ENCODE peak calls at places on chromosomes 1 and 21, in five cellular contexts. F is GM23248, B is PC-3, M is GM23338, G is neural progenitor cell. W is an unnamed sample.

GRCh38 chr1:88655685-88656299 is 28.3 kb upstream of the PKN2 start:
- DNase-seq in F (peak; percentile 46), B (peak; percentile 60), M (peak; percentile 53), G (peak; percentile 13), W (peak; percentile 47)

GRCh38 chr1:68229927-68230812 is 2.2 kb downstream of the WLS start:
- DNase-seq in F (peak; percentile 47), B (no peak), M (peak; percentile 38), G (peak; percentile 68), W (peak; percentile 73)

GRCh38 chr21:45415943-45416611 is 11.1 kb downstream of the COL18A1 start:
- DNase-seq in F (no peak), B (no peak), M (no peak), G (no peak), W (no peak)

GRCh38 chr21:23960769-23961168 is 1646.5 kb downstream of the MRPL39 start:
- DNase-seq in F (no peak), B (peak; percentile 68), M (no peak), G (no peak), W (no peak)

GRCh38 chr1:38962560-38962959 is 20.9 kb upstream of the RHBDL2 start:
- DNase-seq in F (peak; percentile 58), B (peak; percentile 26), M (no peak), G (no peak), W (no peak)

GRCh38 chr21:36753556-36753955 is 54.6 kb downstream of the SIM2 start:
- DNase-seq in F (peak; percentile 46), B (peak; percentile 46), M (no peak), G (no peak), W (peak; percentile 87)

GRCh38 chr1:109793486-109794318 is 30.0 kb upstream of the EPS8L3 start:
- DNase-seq in F (peak; percentile 96), B (peak; percentile 52), M (peak; percentile 45), G (no peak), W (peak; percentile 90)

GRCh38 chr1:24955161-24955560 is 25.1 kb upstream of the RUNX3 start:
- DNase-seq in F (peak; percentile 70), B (peak; percentile 81), M (no peak), G (no peak), W (peak; percentile 90)

GRCh38 chr1:2801535-2802291 is at the start of gene TTC34:
- DNase-seq in F (peak; percentile 18), B (peak; percentile 75), M (peak; percentile 73), G (no peak), W (peak; percentile 94)

DNA sequence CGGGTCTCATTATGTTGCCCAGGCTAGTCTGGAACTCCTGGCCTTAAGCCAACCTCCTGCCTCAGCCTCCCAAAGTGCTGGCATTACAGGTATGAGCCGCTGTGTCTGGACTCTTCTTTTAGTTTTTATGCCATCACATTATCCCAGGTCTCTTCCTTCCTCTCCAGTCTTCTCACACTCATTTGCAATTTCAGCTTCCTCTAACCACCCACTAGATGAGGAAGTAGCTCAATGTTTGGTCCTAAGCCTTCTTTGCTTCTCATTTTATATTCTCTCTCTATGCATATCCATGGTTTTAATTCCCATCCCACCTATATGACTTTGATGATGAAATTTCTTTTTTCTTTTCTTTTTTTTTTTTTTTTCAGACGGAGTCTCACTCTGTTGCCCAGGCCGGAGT is 3.1 kb upstream of the ZBTB8A start:
- DNase-seq in F (no peak), B (no peak), M (no peak), G (no peak), W (no peak)
- H3K4me2 ChIP-seq in F (no peak overlapping the region), B (no peak overlapping the region), M (no peak overlapping the region), G (no peak overlapping the region), W (no peak overlapping the region)

GRCh38 chr1:42172394-42173133 is 8.0 kb upstream of the GUCA2A start:
- DNase-seq in F (no peak), B (no peak), M (no peak), G (no peak), W (peak; percentile 25)
- H2AFZ ChIP-seq in F (no peak overlapping the region), B (no peak overlapping the region), M (no peak overlapping the region), G (no peak overlapping the region), W (no peak overlapping the region)

GRCh38 chr1:178939328-178939727 is 68.5 kb upstream of the ANGPTL1 start:
- DNase-seq in F (no peak), B (no peak), M (no peak), G (no peak), W (no peak)
- H3K4me3 ChIP-seq in F (peak overlapping the region; percentile 19), B (no peak overlapping the region), M (no peak overlapping the region), G (no peak overlapping the region), W (peak overlapping the region; percentile 49)

GRCh38 chr1:84704872-84705426 is 14.7 kb upstream of the SSX2IP start:
- DNase-seq in F (no peak), B (no peak), M (no peak), G (no peak), W (no peak)
- H3K4me2 ChIP-seq in F (no peak overlapping the region), B (no peak overlapping the region), M (peak overlapping the region; percentile 29), G (no peak overlapping the region), W (no peak overlapping the region)

GRCh38 chr1:22208265-22208972 is 65.5 kb upstream of the WNT4 start:
- DNase-seq in F (no peak), B (peak; percentile 30), M (peak; percentile 23), G (peak; percentile 97), W (no peak)

GRCh38 chr1:22210636-22211035 is 67.7 kb upstream of the WNT4 start:
- DNase-seq in F (no peak), B (no peak), M (no peak), G (no peak), W (no peak)

GRCh38 chr1:22207605-22208264 is 64.8 kb upstream of the WNT4 start:
- DNase-seq in F (peak; percentile 24), B (no peak), M (peak; percentile 22), G (peak; percentile 66), W (peak; percentile 73)

GRCh38 chr1:22210176-22210575 is 67.3 kb upstream of the WNT4 start:
- DNase-seq in F (no peak), B (no peak), M (no peak), G (no peak), W (no peak)

DNA sequence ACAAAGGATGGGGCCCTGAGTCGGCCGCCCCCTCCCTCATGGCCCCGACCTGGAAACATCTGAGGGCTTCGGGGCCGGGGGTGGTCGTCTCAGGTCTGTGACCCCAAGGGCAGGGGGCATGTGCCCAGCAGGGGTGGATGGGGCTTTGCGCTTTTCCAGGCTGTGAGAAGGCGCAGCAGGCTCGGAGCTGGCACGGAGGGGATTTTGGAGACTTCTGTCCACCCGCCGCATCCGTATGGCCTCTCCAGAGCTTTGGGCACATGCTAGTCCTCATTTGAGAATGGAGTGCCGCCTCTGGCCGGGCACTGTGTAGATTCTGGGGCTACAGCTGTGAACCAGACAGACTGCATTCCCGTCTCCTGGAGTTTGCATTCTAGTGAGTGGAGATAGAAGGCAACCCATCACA is 66.1 kb upstream of the WNT4 start:
- DNase-seq in F (no peak), B (no peak), M (no peak), G (no peak), W (no peak)
- H2AFZ ChIP-seq in F (no peak overlapping the region), B (no peak overlapping the region), M (peak overlapping the region; percentile 23), G (no peak overlapping the region), W (no peak overlapping the region)

GRCh38 chr1:46469846-46470245 is 19.8 kb upstream of the DMBX1 start:
- DNase-seq in F (no peak), B (no peak), M (no peak), G (peak; percentile 64), W (no peak)

GRCh38 chr1:46464013-46464548 is 25.6 kb upstream of the DMBX1 start:
- DNase-seq in F (no peak), B (no peak), M (no peak), G (no peak), W (no peak)

GRCh38 chr1:46466477-46467182 is 23.0 kb upstream of the DMBX1 start:
- DNase-seq in F (peak; percentile 58), B (no peak), M (peak; percentile 83), G (peak; percentile 99), W (peak; percentile 96)

GRCh38 chr1:46467183-46467504 is 22.5 kb upstream of the DMBX1 start:
- DNase-seq in F (no peak), B (no peak), M (no peak), G (peak; percentile 44), W (no peak)

DNA sequence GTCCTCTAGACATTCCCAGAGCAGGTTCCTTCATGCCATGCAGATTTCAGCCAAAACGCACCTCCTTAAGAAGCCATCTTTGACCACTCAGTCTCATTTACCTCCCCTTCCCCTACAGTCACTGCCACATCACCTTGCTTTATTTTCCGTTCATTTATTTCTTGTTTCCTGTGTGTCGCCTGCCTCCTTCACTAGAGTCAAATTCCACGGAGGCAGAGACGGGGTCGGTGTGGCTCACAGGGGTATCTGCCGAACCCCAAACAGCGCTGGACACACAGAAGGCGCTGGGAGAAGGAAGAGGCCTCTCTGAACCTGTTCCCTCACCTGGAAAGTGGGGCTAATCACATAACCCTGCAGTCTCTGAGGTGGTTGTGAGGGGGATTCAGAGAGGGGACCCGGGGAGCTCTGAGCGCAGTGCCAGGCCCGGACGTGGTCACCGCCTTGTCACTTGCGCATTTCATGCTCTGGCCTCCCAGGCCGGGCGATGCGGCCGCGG is 23.6 kb upstream of the DMBX1 start:
- DNase-seq in F (no peak), B (no peak), M (no peak), G (no peak), W (no peak)
- H3K4me3 ChIP-seq in F (peak overlapping the region; percentile 80), B (peak overlapping the region; percentile 72), M (peak overlapping the region; percentile 82), G (peak overlapping the region; percentile 38), W (peak overlapping the region; percentile 65)

DNA sequence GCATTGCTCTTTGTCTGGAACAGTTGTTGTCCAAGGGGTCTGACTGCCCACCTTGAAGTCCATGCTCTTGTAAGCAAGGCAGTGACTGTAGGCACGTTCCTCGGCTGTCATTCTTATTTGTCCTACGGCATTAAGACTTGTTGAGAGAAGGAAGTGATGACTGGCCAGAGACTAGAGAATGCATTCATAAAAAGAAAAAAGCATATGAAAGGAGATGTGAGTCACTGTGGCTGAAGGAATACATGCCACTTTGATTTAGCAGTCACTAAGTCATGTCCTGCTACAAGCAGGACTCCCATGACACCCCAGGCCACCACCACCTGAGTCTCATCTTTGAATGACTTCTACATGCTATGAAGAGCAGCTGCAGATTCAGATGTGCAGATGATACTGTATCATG is 50.5 kb downstream of the CNN3 start:
- DNase-seq in F (peak; percentile 65), B (peak; percentile 69), M (no peak), G (no peak), W (peak; percentile 73)
- H3K4me2 ChIP-seq in F (no peak overlapping the region), B (peak overlapping the region; percentile 28), M (no peak overlapping the region), G (no peak overlapping the region), W (peak overlapping the region; percentile 12)